ENCODE peak calls at places on chromosomes 6 and 20, in six cellular contexts. One of them, this sample, is unnamed.

GRCh38 chr6:42627674-42628073 is 63.8 kb downstream of the UBR2 start:
- DNase-seq in HEK293T: no peak
- DNase-seq in HT1080: peak
- DNase-seq in tibial artery: no peak
- DNase-seq in fibroblast of lung: peak
- DNase-seq in activated CD8-positive, alpha-beta memory T cell treated with anti-CD3 and anti-CD28 coated beads for 48 hours: no peak
- DNase-seq in this sample: no peak

GRCh38 chr6:52189974-52190373 is 3.8 kb downstream of the IL17A start:
- DNase-seq in HT1080: no peak
- DNase-seq in activated CD8-positive, alpha-beta memory T cell treated with anti-CD3 and anti-CD28 coated beads for 48 hours: no peak
- DNase-seq in tibial artery: no peak
- DNase-seq in fibroblast of lung: no peak
- DNase-seq in HEK293T: no peak
- DNase-seq in this sample: no peak

GRCh38 chr6:166258854-166259276 is 49.3 kb downstream of the PRR18 start:
- DNase-seq in tibial artery: peak
- DNase-seq in HEK293T: no peak
- DNase-seq in activated CD8-positive, alpha-beta memory T cell treated with anti-CD3 and anti-CD28 coated beads for 48 hours: no peak
- DNase-seq in fibroblast of lung: no peak
- DNase-seq in HT1080: peak
- DNase-seq in this sample: no peak

GRCh38 chr6:74574794-74575193 is 631.1 kb downstream of the COL12A1 start:
- DNase-seq in tibial artery: no peak
- DNase-seq in activated CD8-positive, alpha-beta memory T cell treated with anti-CD3 and anti-CD28 coated beads for 48 hours: no peak
- DNase-seq in HT1080: peak
- DNase-seq in HEK293T: peak
- DNase-seq in fibroblast of lung: peak
- DNase-seq in this sample: no peak

GRCh38 chr6:48098923-48099322 is 12.1 kb downstream of the PTCHD4 start:
- DNase-seq in activated CD8-positive, alpha-beta memory T cell treated with anti-CD3 and anti-CD28 coated beads for 48 hours: no peak
- DNase-seq in fibroblast of lung: peak
- DNase-seq in HEK293T: no peak
- DNase-seq in HT1080: peak
- DNase-seq in tibial artery: no peak
- DNase-seq in this sample: peak

GRCh38 chr6:16446241-16446640 is 207.9 kb downstream of the GMPR start:
- DNase-seq in HT1080: no peak
- DNase-seq in fibroblast of lung: no peak
- DNase-seq in tibial artery: no peak
- DNase-seq in HEK293T: no peak
- DNase-seq in activated CD8-positive, alpha-beta memory T cell treated with anti-CD3 and anti-CD28 coated beads for 48 hours: no peak
- DNase-seq in this sample: no peak

GRCh38 chr20:15706719-15707118 is 866.5 kb downstream of the KIF16B start:
- DNase-seq in HEK293T: no peak
- DNase-seq in activated CD8-positive, alpha-beta memory T cell treated with anti-CD3 and anti-CD28 coated beads for 48 hours: no peak
- DNase-seq in tibial artery: no peak
- DNase-seq in fibroblast of lung: no peak
- DNase-seq in HT1080: no peak
- DNase-seq in this sample: no peak

GRCh38 chr6:16345449-16346330 is 107.3 kb downstream of the GMPR start:
- DNase-seq in HEK293T: no peak
- DNase-seq in fibroblast of lung: peak
- DNase-seq in activated CD8-positive, alpha-beta memory T cell treated with anti-CD3 and anti-CD28 coated beads for 48 hours: no peak
- DNase-seq in HT1080: peak
- DNase-seq in tibial artery: no peak
- DNase-seq in this sample: peak

GRCh38 chr6:131460603-131460995 is 112.4 kb upstream of the ARG1 start:
- DNase-seq in tibial artery: no peak
- DNase-seq in activated CD8-positive, alpha-beta memory T cell treated with anti-CD3 and anti-CD28 coated beads for 48 hours: no peak
- DNase-seq in HT1080: no peak
- DNase-seq in HEK293T: no peak
- DNase-seq in fibroblast of lung: peak
- DNase-seq in this sample: no peak

GRCh38 chr6:17418281-17419188 is 25.1 kb downstream of the CAP2 start:
- DNase-seq in activated CD8-positive, alpha-beta memory T cell treated with anti-CD3 and anti-CD28 coated beads for 48 hours: no peak
- DNase-seq in tibial artery: no peak
- DNase-seq in HT1080: peak
- DNase-seq in fibroblast of lung: peak
- DNase-seq in HEK293T: no peak
- DNase-seq in this sample: no peak

GRCh38 chr20:48381353-48382120 is 446.3 kb downstream of the PREX1 start:
- DNase-seq in fibroblast of lung: no peak
- DNase-seq in HEK293T: no peak
- DNase-seq in tibial artery: no peak
- DNase-seq in HT1080: no peak
- DNase-seq in activated CD8-positive, alpha-beta memory T cell treated with anti-CD3 and anti-CD28 coated beads for 48 hours: no peak
- DNase-seq in this sample: peak

GRCh38 chr6:111843347-111844147 is 29.7 kb downstream of the FYN start:
- DNase-seq in activated CD8-positive, alpha-beta memory T cell treated with anti-CD3 and anti-CD28 coated beads for 48 hours: no peak
- DNase-seq in fibroblast of lung: peak
- DNase-seq in HEK293T: no peak
- DNase-seq in tibial artery: no peak
- DNase-seq in HT1080: no peak
- DNase-seq in this sample: no peak

GRCh38 chr6:140001851-140002301 is 627.4 kb upstream of the CITED2 start:
- DNase-seq in HEK293T: no peak
- DNase-seq in fibroblast of lung: peak
- DNase-seq in activated CD8-positive, alpha-beta memory T cell treated with anti-CD3 and anti-CD28 coated beads for 48 hours: no peak
- DNase-seq in HT1080: no peak
- DNase-seq in tibial artery: no peak
- DNase-seq in this sample: no peak

GRCh38 chr6:46118836-46119235 is 11.0 kb upstream of the ENPP4 start:
- DNase-seq in activated CD8-positive, alpha-beta memory T cell treated with anti-CD3 and anti-CD28 coated beads for 48 hours: no peak
- DNase-seq in tibial artery: no peak
- DNase-seq in fibroblast of lung: no peak
- DNase-seq in HEK293T: no peak
- DNase-seq in HT1080: no peak
- DNase-seq in this sample: no peak

GRCh38 chr6:40789143-40789764 is 202.1 kb upstream of the LRFN2 start:
- DNase-seq in fibroblast of lung: no peak
- DNase-seq in HT1080: no peak
- DNase-seq in activated CD8-positive, alpha-beta memory T cell treated with anti-CD3 and anti-CD28 coated beads for 48 hours: no peak
- DNase-seq in HEK293T: no peak
- DNase-seq in tibial artery: no peak
- DNase-seq in this sample: no peak

GRCh38 chr6:158991017-158991723 is 8.8 kb downstream of the RSPH3 start:
- DNase-seq in tibial artery: no peak
- DNase-seq in HEK293T: no peak
- DNase-seq in HT1080: no peak
- DNase-seq in fibroblast of lung: no peak
- DNase-seq in activated CD8-positive, alpha-beta memory T cell treated with anti-CD3 and anti-CD28 coated beads for 48 hours: no peak
- DNase-seq in this sample: no peak

GRCh38 chr6:90053614-90054013 is 159.3 kb downstream of the GJA10 start:
- DNase-seq in HT1080: no peak
- DNase-seq in tibial artery: no peak
- DNase-seq in HEK293T: no peak
- DNase-seq in fibroblast of lung: no peak
- DNase-seq in activated CD8-positive, alpha-beta memory T cell treated with anti-CD3 and anti-CD28 coated beads for 48 hours: no peak
- DNase-seq in this sample: no peak

GRCh38 chr6:35216832-35217811 is 3.4 kb downstream of the SCUBE3 start:
- DNase-seq in HT1080: no peak
- DNase-seq in fibroblast of lung: no peak
- DNase-seq in activated CD8-positive, alpha-beta memory T cell treated with anti-CD3 and anti-CD28 coated beads for 48 hours: no peak
- DNase-seq in tibial artery: no peak
- DNase-seq in HEK293T: peak
- DNase-seq in this sample: no peak

This sample was measured in heart left ventricle.